ENCODE peak calls at places on chromosome 21, in ten cellular contexts. P is CD4-positive, alpha-beta memory T cell; Z is brain microvascular endothelial cell; H is psoas muscle; Y is stomach; L is kidney; K is tibial nerve; W is colonic mucosa; T is HCT116; R is uterus. B is an unnamed sample.

GRCh38 chr21:31184462-31184861 is 146.2 kb upstream of the KRTAP19-8 start:
- DNase-seq in T (no peak), K (no peak), H (no peak), W (no peak), R (no peak), L (no peak), Y (no peak), P (peak; percentile 60), Z (no peak), B (peak; percentile 76)

GRCh38 chr21:43810505-43811261 is 21.3 kb downstream of the RRP1 start:
- DNase-seq in Z (peak; percentile 35), T (peak; percentile 36), K (peak; percentile 72), H (peak; percentile 95), W (peak; percentile 96), P (peak; percentile 85), Y (peak; percentile 94), L (peak; percentile 93), R (peak; percentile 72), B (peak; percentile 96)

GRCh38 chr21:22164912-22165311 is 1166.7 kb downstream of the NCAM2 start:
- DNase-seq in R (no peak), H (no peak), Y (no peak), T (no peak), L (no peak), W (no peak), K (no peak), Z (no peak), P (no peak), B (no peak)

GRCh38 chr21:17441370-17441769 is 71.5 kb upstream of the CXADR start:
- DNase-seq in T (no peak), Z (no peak), W (peak; percentile 78), P (no peak), K (no peak), Y (peak; percentile 85), H (no peak), L (no peak), R (no peak), B (no peak)

GRCh38 chr21:41098076-41098475 is 69.9 kb upstream of the BACE2 start:
- DNase-seq in T (no peak), W (no peak), R (no peak), K (no peak), Y (no peak), P (no peak), L (no peak), H (no peak), Z (no peak), B (no peak)

GRCh38 chr21:35927262-35927661 is 133.1 kb downstream of the SETD4 start:
- DNase-seq in H (no peak), T (no peak), K (no peak), W (no peak), L (no peak), Z (no peak), Y (no peak), R (no peak), P (no peak), B (no peak)

GRCh38 chr21:14686466-14687276 is 140.6 kb upstream of the SAMSN1 start:
- DNase-seq in H (no peak), K (no peak), Y (no peak), R (no peak), L (no peak), W (no peak), P (no peak), Z (no peak), T (no peak), B (no peak)

GRCh38 chr21:29943885-29944284 is 4.1 kb upstream of the GRIK1 start:
- DNase-seq in P (no peak), H (no peak), R (no peak), Z (no peak), K (no peak), L (no peak), W (no peak), Y (no peak), T (no peak), B (no peak)

GRCh38 chr21:14752006-14752909 is 206.1 kb upstream of the SAMSN1 start:
- DNase-seq in H (no peak), L (no peak), Y (no peak), R (no peak), T (no peak), K (no peak), Z (no peak), W (no peak), P (no peak), B (no peak)

GRCh38 chr21:25501996-25502665 is 105.2 kb downstream of the MRPL39 start:
- DNase-seq in K (no peak), R (no peak), L (no peak), H (no peak), P (no peak), T (no peak), Z (no peak), W (no peak), Y (no peak), B (peak; percentile 44)

GRCh38 chr21:43300496-43301423 is 126.2 kb downstream of the SIK1 start:
- DNase-seq in H (peak; percentile 76), Y (no peak), P (no peak), R (no peak), W (no peak), Z (peak; percentile 62), T (no peak), K (peak; percentile 47), L (peak; percentile 94), B (no peak)

GRCh38 chr21:29299906-29300546 is 1.3 kb downstream of the BACH1 start:
- DNase-seq in H (peak; percentile 67), T (peak; percentile 15), W (peak; percentile 60), K (no peak), P (peak; percentile 42), L (no peak), Z (peak; percentile 82), R (peak; percentile 31), Y (peak; percentile 39), B (peak; percentile 51)

DNA sequence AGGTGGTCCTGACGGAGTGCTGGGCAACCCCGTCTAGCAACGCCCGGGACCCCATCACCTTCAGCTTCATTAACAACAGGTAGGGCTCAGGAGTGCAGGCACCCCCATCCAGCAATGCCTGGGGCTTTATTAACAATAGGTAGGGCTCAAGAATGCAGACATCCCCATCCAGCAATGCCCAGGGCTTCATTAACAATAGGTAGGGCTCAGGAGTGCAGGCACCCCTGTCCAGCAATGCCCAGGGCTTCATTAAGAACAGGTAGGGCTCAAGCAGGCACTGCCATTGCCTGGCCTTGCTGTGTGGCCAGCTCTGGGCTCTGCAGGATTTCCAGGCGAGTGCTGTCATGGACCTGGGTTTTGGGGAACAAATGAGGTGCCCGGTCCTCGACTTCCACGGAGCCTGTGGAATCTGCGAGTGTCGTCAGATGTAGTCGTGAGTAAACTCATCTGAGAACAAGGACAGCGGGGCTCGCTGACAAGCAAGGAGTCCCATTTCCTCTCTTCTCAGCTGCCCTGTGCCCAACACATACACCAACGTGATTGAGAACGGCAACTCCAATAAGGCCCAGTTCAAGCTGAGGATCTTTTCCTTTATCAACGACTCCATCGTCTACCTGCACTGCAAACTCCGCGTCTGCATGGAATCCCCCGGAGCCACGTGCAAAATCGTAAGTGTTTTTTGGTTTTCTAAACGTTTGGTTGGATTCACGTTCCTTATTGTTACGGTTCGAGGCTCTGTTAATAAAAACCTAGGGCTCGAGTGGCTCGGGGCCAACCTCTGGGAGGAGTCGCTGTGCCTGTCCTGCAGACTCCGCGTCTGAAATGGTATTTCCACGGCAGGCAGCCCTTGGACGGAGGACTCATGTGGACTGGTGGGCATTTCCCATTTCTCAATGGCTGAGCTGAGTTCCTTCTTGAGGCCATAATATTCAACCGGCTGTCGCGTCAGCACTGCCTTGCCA is 56.3 kb downstream of the UMODL1 start:
- DNase-seq in R (no peak), L (peak; percentile 80), T (no peak), K (no peak), Y (no peak), P (no peak), H (no peak), W (no peak), Z (no peak), B (no peak)
- H3K36me3 ChIP-seq in R (no peaks in the 10 kb centered on the region), L (no peaks in the 10 kb centered on the region), T (no peaks in the 10 kb centered on the region), K (no peaks in the 10 kb centered on the region), Y (no peaks in the 10 kb centered on the region), P (no peaks in the 10 kb centered on the region), H (no peaks in the 10 kb centered on the region), W (no peaks in the 10 kb centered on the region), Z (no peaks in the 10 kb centered on the region), B (no peaks in the 10 kb centered on the region)

GRCh38 chr21:44848821-44849521 is 24.5 kb downstream of the PTTG1IP start:
- DNase-seq in Y (no peak), R (no peak), T (no peak), L (peak; percentile 69), Z (no peak), K (no peak), W (no peak), H (no peak), P (no peak), B (no peak)
- H3K36me3 ChIP-seq in Y (peaks cover 64% of the 10 kb centered on the region), R (no peaks in the 10 kb centered on the region), T (peaks cover 11% of the 10 kb centered on the region), L (peaks cover 16% of the 10 kb centered on the region), Z (peaks cover 28% of the 10 kb centered on the region), K (peaks cover 3% of the 10 kb centered on the region), W (peaks cover 4% of the 10 kb centered on the region), H (peaks cover 44% of the 10 kb centered on the region), P (peaks cover 26% of the 10 kb centered on the region), B (peaks cover 3% of the 10 kb centered on the region)

DNA sequence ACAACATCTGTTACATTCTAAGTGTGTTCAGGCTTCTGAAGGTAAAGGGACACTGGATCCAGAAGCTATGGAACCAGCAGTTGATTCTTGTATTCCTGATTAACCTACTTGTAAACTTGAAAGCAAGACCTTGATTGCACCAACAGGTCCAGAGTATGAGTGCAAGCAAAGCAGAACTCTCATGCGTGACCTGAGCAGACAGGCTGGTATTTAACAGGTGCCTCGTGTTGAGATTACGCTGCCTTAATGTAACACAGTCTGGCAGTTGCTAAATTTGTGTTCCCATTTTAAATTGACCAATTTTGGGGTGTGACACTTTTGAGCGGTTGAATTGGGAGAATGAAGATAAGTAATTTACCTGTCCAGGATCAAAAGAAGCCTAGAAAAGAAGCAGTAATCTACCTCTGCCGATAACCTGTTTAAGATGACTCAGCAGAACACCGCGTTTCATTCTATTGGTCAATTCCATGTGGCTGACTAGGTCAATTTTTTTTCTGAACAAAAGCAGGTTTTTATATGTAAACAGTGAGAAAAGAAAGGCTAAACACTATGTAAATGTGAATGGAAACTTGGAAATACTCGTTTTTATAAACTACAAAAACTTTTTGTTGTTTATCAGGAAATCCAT is 147.6 kb downstream of the DYRK1A start:
- DNase-seq in K (no peak), W (no peak), Z (no peak), Y (no peak), P (no peak), H (no peak), R (no peak), L (no peak), T (no peak), B (no peak)
- H3K36me3 ChIP-seq in K (peaks cover 7% of the 10 kb centered on the region), W (peaks cover 9% of the 10 kb centered on the region), Z (peaks cover 27% of the 10 kb centered on the region), Y (peaks cover 81% of the 10 kb centered on the region), P (peaks cover 54% of the 10 kb centered on the region), H (peaks cover 47% of the 10 kb centered on the region), R (no peaks in the 10 kb centered on the region), L (peaks cover 24% of the 10 kb centered on the region), T (peaks cover 13% of the 10 kb centered on the region), B (peaks cover 60% of the 10 kb centered on the region)

DNA sequence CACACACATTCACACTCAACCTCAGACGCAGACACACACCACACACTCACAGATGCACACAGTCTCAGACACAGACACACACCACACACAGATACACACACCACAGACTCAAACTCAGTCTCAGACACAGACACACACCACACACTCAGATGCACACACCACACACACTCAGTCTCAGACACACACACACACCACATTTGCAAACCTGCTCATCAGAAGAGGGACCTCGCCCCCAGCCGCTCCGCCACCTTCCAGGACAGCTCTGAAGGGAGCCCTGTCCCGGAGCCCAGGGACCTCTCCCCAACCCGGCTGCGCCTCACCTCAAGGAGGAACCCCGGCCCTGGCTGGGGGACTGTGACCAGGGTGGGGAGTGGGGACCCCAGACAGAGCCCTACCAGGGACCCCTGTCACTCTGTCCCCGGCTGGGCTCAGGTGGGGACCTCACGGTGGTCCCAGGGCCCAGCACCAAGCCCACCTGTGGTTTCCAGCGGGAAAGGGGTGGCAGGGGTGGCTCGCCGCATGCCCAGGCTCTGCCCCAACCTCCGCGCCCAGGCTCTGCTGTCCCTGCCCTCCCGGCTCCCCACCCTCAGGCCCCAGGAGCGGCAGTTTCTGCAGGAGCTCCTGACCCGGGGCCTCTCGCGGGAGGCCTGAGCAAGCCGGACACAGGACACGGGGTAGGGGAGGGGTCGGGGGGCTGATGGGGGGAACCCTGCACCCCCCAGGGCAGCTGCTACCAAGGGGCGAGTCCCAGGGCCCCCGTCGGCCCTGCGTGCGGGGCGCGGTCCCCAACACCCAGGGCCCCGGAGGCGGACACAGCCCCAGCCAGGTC is 701 bp upstream of the COL6A2 start:
- DNase-seq in W (peak; percentile 17), T (no peak), P (no peak), L (peak; percentile 72), Z (no peak), K (no peak), R (peak; percentile 50), Y (peak; percentile 24), H (peak; percentile 53), B (peak; percentile 13)
- H3K36me3 ChIP-seq in W (no peaks in the 10 kb centered on the region), T (no peaks in the 10 kb centered on the region), P (no peaks in the 10 kb centered on the region), L (no peaks in the 10 kb centered on the region), Z (peaks cover 7% of the 10 kb centered on the region), K (no peaks in the 10 kb centered on the region), R (no peaks in the 10 kb centered on the region), Y (no peaks in the 10 kb centered on the region), H (no peaks in the 10 kb centered on the region), B (no peaks in the 10 kb centered on the region)

B was measured in naive thymus-derived CD4-positive, alpha-beta T cell.